ENCODE peak calls at places on chromosomes 4 and X, in six cellular contexts. U, M, J, F, P and V are unnamed samples.

GRCh38 chr4:158484173-158484885 is 37.4 kb upstream of the RXFP1 start:
- DNase-seq in M (no peak), F (peak), P (no peak), J (no peak), U (no peak), V (no peak)

GRCh38 chr4:154738426-154738825 is 5.4 kb upstream of the LRAT start:
- DNase-seq in F (no peak), M (no peak), J (no peak), U (no peak), P (no peak), V (no peak)

GRCh38 chr4:175702703-175703102 is 109.4 kb downstream of the GPM6A start:
- DNase-seq in U (no peak), F (no peak), M (no peak), J (no peak), P (no peak), V (no peak)

GRCh38 chr4:188444500-188444899 is 305.3 kb downstream of the TRIML1 start:
- DNase-seq in J (no peak), M (no peak), U (no peak), F (no peak), P (no peak), V (no peak)

GRCh38 chr4:105348719-105349118 is 125.1 kb downstream of the PPA2 start:
- DNase-seq in F (no peak), U (no peak), J (no peak), M (no peak), P (no peak), V (no peak)

GRCh38 chr4:46219872-46220271 is 96.0 kb upstream of the GABRG1 start:
- DNase-seq in P (no peak), M (no peak), J (no peak), F (no peak), U (no peak), V (no peak)

GRCh38 chr4:89489338-89489771 is 181.8 kb upstream of the GPRIN3 start:
- DNase-seq in M (no peak), J (peak), F (no peak), P (no peak), U (no peak), V (no peak)

GRCh38 chrX:108270280-108270679 is 167.9 kb downstream of the COL4A6 start:
- DNase-seq in P (peak), M (no peak), J (no peak), U (no peak), F (no peak), V (no peak)

GRCh38 chr4:76407440-76408119 is 13.4 kb downstream of the CCDC158 start:
- DNase-seq in J (no peak), F (no peak), M (no peak), U (no peak), P (no peak), V (no peak)

GRCh38 chrX:68944211-68944610 is 115.4 kb downstream of the EFNB1 start:
- DNase-seq in P (no peak), U (no peak), F (no peak), M (no peak), J (no peak), V (no peak)

GRCh38 chr4:92969650-92970370 is 666.0 kb downstream of the GRID2 start:
- DNase-seq in M (no peak), F (peak), U (peak), J (peak), P (no peak), V (no peak)

GRCh38 chrX:100829730-100830129 is 9.5 kb downstream of the CSTF2 start:
- DNase-seq in F (peak), M (no peak), P (no peak), U (no peak), J (peak), V (no peak)

GRCh38 chr4:128921954-128922353 is 112.5 kb downstream of the JADE1 start:
- DNase-seq in P (no peak), M (no peak), F (no peak), U (no peak), J (no peak), V (no peak)

GRCh38 chr4:1720163-1720983 is 750 bp downstream of the TMEM129 start:
- DNase-seq in J (peak), P (no peak), U (no peak), F (peak), M (no peak), V (peak)

GRCh38 chr4:33998204-33998603 is 2246.1 kb downstream of the ARAP2 start:
- DNase-seq in U (no peak), F (no peak), P (no peak), M (no peak), J (no peak), V (no peak)

GRCh38 chrX:102599950-102600579 is 750 bp downstream of the ARMCX5 start:
- DNase-seq in P (no peak), M (no peak), J (peak), U (no peak), F (peak), V (peak)

GRCh38 chr4:1235381-1236102 is 13.4 kb downstream of the CTBP1 start:
- DNase-seq in J (no peak), U (no peak), P (no peak), M (peak), F (no peak), V (no peak)

GRCh38 chr4:161320377-161320776 is 843.4 kb downstream of the FSTL5 start:
- DNase-seq in P (no peak), J (peak), M (no peak), F (no peak), U (peak), V (peak)

GRCh38 chrX:42955349-42955748 is 177.4 kb upstream of the PPP1R2C start:
- DNase-seq in P (no peak), J (no peak), F (no peak), M (no peak), U (no peak), V (no peak)

GRCh38 chr4:89164400-89164799 is 53.1 kb downstream of the TIGD2 start:
- DNase-seq in M (no peak), J (no peak), P (no peak), U (no peak), F (no peak), V (no peak)

GRCh38 chr4:11471613-11472012 is 42.9 kb upstream of the HS3ST1 start:
- DNase-seq in M (no peak), U (no peak), J (peak), P (no peak), F (no peak), V (no peak)

GRCh38 chrX:119055650-119056049 is 17.1 kb upstream of the CT47C1 start:
- DNase-seq in P (no peak), J (no peak), U (no peak), F (peak), M (no peak), V (no peak)

GRCh38 chr4:2937146-2937857 is 25.9 kb downstream of the NOP14 start:
- DNase-seq in U (no peak), J (no peak), M (peak), P (no peak), F (no peak), V (no peak)

GRCh38 chr4:148426643-148427042 is 15.6 kb downstream of the NR3C2 start:
- DNase-seq in M (no peak), P (no peak), U (no peak), F (no peak), J (no peak), V (no peak)

GRCh38 chr4:121980643-121981042 is 28.8 kb upstream of the TRPC3 start:
- DNase-seq in J (no peak), F (peak), M (no peak), P (no peak), U (no peak), V (no peak)

GRCh38 chrX:54639018-54639345 is 109.0 kb downstream of the GNL3L start:
- DNase-seq in P (no peak), J (no peak), M (no peak), F (no peak), U (no peak), V (no peak)

GRCh38 chrX:54640103-54640428 is 110.0 kb downstream of the GNL3L start:
- DNase-seq in U (no peak), P (no peak), F (no peak), M (no peak), J (no peak), V (no peak)

GRCh38 chrX:54641530-54641929 is 111.5 kb downstream of the GNL3L start:
- DNase-seq in J (no peak), P (no peak), F (no peak), M (no peak), U (no peak), V (no peak)

GRCh38 chrX:54640721-54641120 is 110.7 kb downstream of the GNL3L start:
- DNase-seq in M (no peak), J (no peak), P (no peak), F (no peak), U (no peak), V (no peak)

GRCh38 chrX:54639346-54640102 is 109.5 kb downstream of the GNL3L start:
- DNase-seq in P (peak), F (peak), J (peak), U (peak), M (peak), V (peak)
- TF ChIP-seq POLR2A in P (no peak), F (peak), J (peak), U (peak), M (no peak), V (peak)

DNA sequence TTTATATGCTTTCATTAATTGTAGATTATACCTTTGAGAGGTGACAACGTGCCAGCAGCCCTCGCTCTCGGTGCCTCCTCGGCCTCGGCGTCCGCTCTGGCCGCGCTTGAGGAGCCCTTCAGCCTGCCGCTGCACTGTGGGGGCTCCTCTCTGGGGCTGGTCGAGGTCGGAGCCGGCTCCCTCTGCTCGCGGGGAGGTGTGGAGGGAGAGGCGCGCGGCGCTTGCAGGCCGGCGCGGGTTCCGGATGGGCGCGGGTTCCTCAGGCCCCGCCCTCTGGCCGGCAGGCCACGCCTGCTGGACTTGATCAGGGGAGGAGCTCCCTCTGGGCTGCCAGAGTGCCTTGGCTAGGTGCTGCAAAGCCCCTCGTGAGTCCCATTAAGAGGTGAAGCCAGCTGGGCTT is 321.1 kb upstream of the PCDH18 start:
- DNase-seq in M (no peak), F (no peak), J (no peak), U (no peak), P (no peak), V (no peak)
- TF ChIP-seq POLR2A in M (no peak), F (no peak), J (no peak), U (no peak), P (no peak), V (no peak)

DNA sequence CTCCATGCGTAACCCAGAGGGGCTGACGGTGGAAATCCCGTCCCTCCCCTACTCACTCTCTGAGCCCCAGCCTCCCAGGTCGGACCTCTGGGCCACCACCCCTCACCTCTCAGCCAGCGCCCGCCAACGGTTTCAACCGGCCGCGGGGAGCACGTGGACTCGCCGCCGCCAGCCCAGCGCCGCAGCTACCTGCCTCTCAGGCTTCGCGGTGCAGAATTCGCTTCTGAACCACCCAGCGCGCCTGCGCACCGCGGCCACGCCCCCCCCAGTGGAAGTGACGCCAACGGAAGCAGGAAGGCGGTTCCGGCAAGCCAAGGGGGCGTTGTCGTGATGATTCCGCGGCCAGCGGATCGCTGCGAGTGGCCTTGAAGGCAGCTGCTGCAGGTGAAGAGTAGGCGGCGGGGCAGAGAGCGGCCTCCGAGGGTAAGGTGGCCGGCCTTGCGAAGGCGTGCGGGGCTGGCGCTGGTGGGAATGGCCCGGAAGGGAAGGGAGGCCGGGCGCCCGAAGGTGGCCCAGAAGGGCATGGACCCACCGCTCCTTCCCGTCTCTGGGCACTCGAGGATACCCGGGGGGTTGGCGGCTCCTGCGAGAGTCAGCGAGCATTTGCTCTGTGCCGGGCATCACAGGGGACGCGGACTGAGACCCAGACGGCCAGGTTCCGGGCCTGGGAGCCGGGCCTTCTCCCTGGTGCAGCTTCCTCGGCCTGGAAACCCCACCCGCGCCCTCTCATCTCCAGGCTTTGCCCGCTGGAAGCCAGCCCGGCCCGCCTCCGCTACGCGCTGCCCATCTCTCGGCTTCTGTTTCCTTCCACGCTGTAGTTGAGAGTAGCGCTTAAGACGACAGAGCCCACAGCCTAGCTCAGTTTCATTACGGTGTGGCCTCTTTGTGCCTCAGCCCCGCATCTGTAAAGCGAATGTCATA is at the start of the genes LYAR and ZBTB49:
- DNase-seq in J (peak), P (peak), U (peak), M (peak), F (peak), V (peak)
- TF ChIP-seq POLR2A in J (peak), P (no peak), U (peak), M (no peak), F (no peak), V (peak)

GRCh38 chrX:155330992-155331391 is 3.4 kb downstream of the CLIC2 start:
- DNase-seq in P (no peak), F (no peak), M (no peak), U (no peak), J (no peak), V (no peak)

GRCh38 chrX:155329293-155329692 is 5.1 kb downstream of the CLIC2 start:
- DNase-seq in M (no peak), J (no peak), F (no peak), U (no peak), P (no peak), V (no peak)

GRCh38 chrX:155333701-155334100 is 713 bp downstream of the CLIC2 start:
- DNase-seq in P (no peak), U (no peak), M (no peak), F (no peak), J (no peak), V (peak)

GRCh38 chrX:155334486-155335316 is at the start of gene CLIC2:
- DNase-seq in M (peak), J (peak), F (peak), U (no peak), P (peak), V (peak)
- TF ChIP-seq POLR2A in M (no peak), J (no peak), F (no peak), U (no peak), P (no peak), V (peak)

GRCh38 chrX:154540897-154541535 is 5.6 kb downstream of the G6PD start:
- DNase-seq in U (no peak), M (peak), P (no peak), J (no peak), F (no peak), V (no peak)
- TF ChIP-seq POLR2A in U (peak), M (no peak), P (no peak), J (no peak), F (no peak), V (no peak)